ENCODE peak calls at places on chromosomes 2 and 18, in eight cellular contexts. E, G, R, P, H, N, T and M are unnamed samples.

GRCh38 chr18:61765097-61765496 is 127.7 kb downstream of the RNF152 start:
- DNase-seq in E (peak), G (peak), R (no peak), P (peak), H (no peak), N (peak), T (peak), M (no peak)

GRCh38 chr2:171297951-171298350 is 135.8 kb downstream of the METTL8 start:
- DNase-seq in E (peak), G (peak), R (no peak), P (peak), H (no peak), N (no peak), T (no peak), M (no peak)

GRCh38 chr18:68796936-68797690 is 767 bp upstream of the CCDC102B start:
- DNase-seq in E (peak), G (peak), R (no peak), P (peak), H (no peak), N (no peak), T (no peak), M (no peak)

GRCh38 chr18:26040051-26040656 is 50.3 kb downstream of the SS18 start:
- DNase-seq in E (no peak), G (no peak), R (no peak), P (no peak), H (no peak), N (no peak), T (no peak), M (no peak)

GRCh38 chr2:71353247-71353646 is 21.7 kb downstream of the ZNF638 start:
- DNase-seq in E (no peak), G (no peak), R (no peak), P (no peak), H (no peak), N (no peak), T (no peak), M (no peak)

GRCh38 chr2:140643761-140644187 is 1487.0 kb downstream of the LRP1B start:
- DNase-seq in E (no peak), G (peak), R (no peak), P (no peak), H (no peak), N (no peak), T (peak), M (no peak)

GRCh38 chr2:9545502-9545901 is 10.1 kb downstream of the ADAM17 start:
- DNase-seq in E (no peak), G (no peak), R (no peak), P (no peak), H (no peak), N (no peak), T (no peak), M (no peak)

GRCh38 chr2:219611866-219612604 is 14.4 kb downstream of the STK11IP start:
- DNase-seq in E (no peak), G (no peak), R (no peak), P (no peak), H (no peak), N (no peak), T (no peak), M (no peak)

GRCh38 chr2:64062840-64063239 is 43.6 kb upstream of the VPS54 start:
- DNase-seq in E (peak), G (peak), R (no peak), P (no peak), H (no peak), N (no peak), T (peak), M (no peak)

GRCh38 chr2:152411154-152411553 is 76.2 kb downstream of the FMNL2 start:
- DNase-seq in E (no peak), G (no peak), R (no peak), P (no peak), H (no peak), N (no peak), T (no peak), M (no peak)

GRCh38 chr2:229731916-229732315 is 17.6 kb upstream of the DNER start:
- DNase-seq in E (peak), G (peak), R (no peak), P (peak), H (peak), N (no peak), T (no peak), M (no peak)

GRCh38 chr18:26516964-26517363 is 31.4 kb downstream of the KCTD1 start:
- DNase-seq in E (no peak), G (no peak), R (no peak), P (no peak), H (no peak), N (no peak), T (no peak), M (no peak)

GRCh38 chr2:69036926-69037325 is 23.9 kb downstream of the ANTXR1 start:
- DNase-seq in E (peak), G (peak), R (no peak), P (no peak), H (no peak), N (no peak), T (no peak), M (no peak)

GRCh38 chr2:186610785-186611184 is 20.9 kb downstream of the ITGAV start:
- DNase-seq in E (no peak), G (no peak), R (no peak), P (no peak), H (no peak), N (no peak), T (no peak), M (no peak)

GRCh38 chr18:48365965-48366364 is 43.2 kb downstream of the ZBTB7C start:
- DNase-seq in E (no peak), G (no peak), R (no peak), P (no peak), H (peak), N (no peak), T (no peak), M (no peak)

GRCh38 chr2:9420495-9420894 is 2.8 kb downstream of the ITGB1BP1 start:
- DNase-seq in E (no peak), G (no peak), R (no peak), P (no peak), H (no peak), N (no peak), T (no peak), M (no peak)

GRCh38 chr18:57437782-57438668 is 2.9 kb downstream of the ONECUT2 start:
- DNase-seq in E (peak), G (no peak), R (no peak), P (no peak), H (peak), N (no peak), T (no peak), M (no peak)

GRCh38 chr2:39736593-39736992 is 42.5 kb downstream of the THUMPD2 start:
- DNase-seq in E (peak), G (peak), R (no peak), P (peak), H (no peak), N (no peak), T (peak), M (no peak)

GRCh38 chr2:50529600-50530218 is 502.2 kb downstream of the NRXN1 start:
- DNase-seq in E (peak), G (peak), R (no peak), P (peak), H (no peak), N (no peak), T (peak), M (no peak)

GRCh38 chr2:139478191-139478914 is 698.2 kb upstream of the NXPH2 start:
- DNase-seq in E (no peak), G (no peak), R (no peak), P (no peak), H (no peak), N (no peak), T (no peak), M (no peak)

GRCh38 chr2:48607307-48608014 is 10.2 kb upstream of the GTF2A1L start:
- DNase-seq in E (peak), G (peak), R (no peak), P (no peak), H (no peak), N (no peak), T (no peak), M (no peak)

GRCh38 chr2:43129676-43130547 is 96.5 kb downstream of the ZFP36L2 start:
- DNase-seq in E (no peak), G (no peak), R (no peak), P (no peak), H (no peak), N (no peak), T (no peak), M (no peak)

GRCh38 chr2:204886713-204887112 is 341.4 kb downstream of the PARD3B start:
- DNase-seq in E (no peak), G (no peak), R (no peak), P (no peak), H (no peak), N (no peak), T (no peak), M (no peak)

GRCh38 chr2:201246280-201246679 is 14.1 kb upstream of the CASP8 start:
- DNase-seq in E (no peak), G (no peak), R (no peak), P (no peak), H (no peak), N (no peak), T (no peak), M (no peak)

GRCh38 chr2:201248288-201248844 is 12.0 kb upstream of the CASP8 start:
- DNase-seq in E (no peak), G (no peak), R (no peak), P (no peak), H (no peak), N (no peak), T (no peak), M (no peak)

GRCh38 chr2:201242562-201243277 is 17.6 kb upstream of the CASP8 start:
- DNase-seq in E (no peak), G (no peak), R (no peak), P (no peak), H (no peak), N (no peak), T (no peak), M (no peak)

GRCh38 chr2:201250741-201251140 is 9.6 kb upstream of the CASP8 start:
- DNase-seq in E (no peak), G (no peak), R (no peak), P (no peak), H (no peak), N (no peak), T (no peak), M (no peak)

DNA sequence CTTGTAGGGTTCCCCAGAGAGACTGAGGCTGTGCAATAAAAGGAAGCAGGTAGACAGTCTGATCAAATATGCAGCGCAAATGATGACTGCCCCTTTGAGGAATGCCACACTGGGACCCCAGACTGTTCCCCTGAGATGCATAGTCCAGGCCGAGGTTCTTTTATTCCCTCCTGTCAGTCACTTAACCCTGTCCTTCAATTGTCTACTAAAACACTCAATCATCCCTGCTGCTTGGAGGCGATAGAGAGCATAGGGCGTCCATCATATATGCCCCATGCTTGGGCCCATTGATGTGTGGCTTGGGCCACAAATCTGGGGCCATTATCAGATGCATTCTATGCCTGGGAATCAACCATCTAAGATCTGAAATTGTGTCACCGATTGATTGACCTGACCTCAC is 15.5 kb upstream of the CASP8 start:
- DNase-seq in E (no peak), G (no peak), R (no peak), P (no peak), H (no peak), N (no peak), T (no peak), M (no peak)
- TF ChIP-seq CTCF in E (no peak), G (no peak), R (no peak), P (no peak), H (no peak), N (no peak), T (no peak), M (no peak)

DNA sequence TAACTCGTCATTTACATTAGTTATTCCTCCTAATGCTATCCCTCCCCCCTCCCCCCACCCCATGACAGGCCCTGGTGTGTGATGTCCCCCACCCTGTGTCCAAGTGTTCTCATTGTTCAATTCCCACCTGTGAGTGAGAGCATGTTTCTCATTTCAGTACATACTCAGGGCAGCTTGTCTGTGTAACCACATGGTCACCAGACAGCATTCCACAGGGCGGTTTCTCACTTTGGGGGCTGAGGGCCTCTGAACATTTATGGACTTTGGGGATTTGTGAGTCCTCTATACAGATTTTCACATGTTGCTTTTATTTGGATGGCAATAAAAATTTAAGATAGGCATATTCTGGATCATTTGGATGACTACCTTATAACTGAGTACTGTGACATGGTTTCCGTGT is 84.0 kb downstream of the LYPD6B start:
- DNase-seq in E (no peak), G (no peak), R (no peak), P (no peak), H (no peak), N (no peak), T (no peak), M (no peak)
- TF ChIP-seq CTCF in E (no peak), G (no peak), R (no peak), P (no peak), H (no peak), N (no peak), T (no peak), M (no peak)

GRCh38 chr2:15251753-15252152 is 309.4 kb downstream of the NBAS start:
- DNase-seq in E (no peak), G (no peak), R (no peak), P (no peak), H (no peak), N (no peak), T (no peak), M (no peak)
- TF ChIP-seq CTCF in E (no peak), G (no peak), R (no peak), P (no peak), H (no peak), N (no peak), T (no peak), M (no peak)

GRCh38 chr18:22320155-22320554 is 97.6 kb downstream of the CTAGE1 start:
- DNase-seq in E (no peak), G (no peak), R (no peak), P (no peak), H (no peak), N (no peak), T (no peak), M (no peak)

GRCh38 chr18:22325396-22325795 is 92.3 kb downstream of the CTAGE1 start:
- DNase-seq in E (no peak), G (no peak), R (no peak), P (no peak), H (no peak), N (no peak), T (no peak), M (no peak)

GRCh38 chr18:22320736-22321135 is 97.0 kb downstream of the CTAGE1 start:
- DNase-seq in E (no peak), G (no peak), R (no peak), P (no peak), H (no peak), N (no peak), T (no peak), M (no peak)

GRCh38 chr18:22322251-22322691 is 95.4 kb downstream of the CTAGE1 start:
- DNase-seq in E (no peak), G (no peak), R (no peak), P (no peak), H (peak), N (peak), T (no peak), M (no peak)

GRCh38 chr18:22324191-22325131 is 93.3 kb downstream of the CTAGE1 start:
- DNase-seq in E (no peak), G (peak), R (no peak), P (no peak), H (peak), N (peak), T (no peak), M (no peak)
- TF ChIP-seq CTCF in E (peak), G (peak), R (no peak), P (peak), H (peak), N (peak), T (peak), M (peak)

GRCh38 chr2:158478237-158478636 is 21.5 kb downstream of the PKP4 start:
- DNase-seq in E (no peak), G (no peak), R (no peak), P (no peak), H (no peak), N (no peak), T (no peak), M (no peak)
- TF ChIP-seq CTCF in E (no peak), G (no peak), R (no peak), P (no peak), H (no peak), N (no peak), T (no peak), M (no peak)

DNA sequence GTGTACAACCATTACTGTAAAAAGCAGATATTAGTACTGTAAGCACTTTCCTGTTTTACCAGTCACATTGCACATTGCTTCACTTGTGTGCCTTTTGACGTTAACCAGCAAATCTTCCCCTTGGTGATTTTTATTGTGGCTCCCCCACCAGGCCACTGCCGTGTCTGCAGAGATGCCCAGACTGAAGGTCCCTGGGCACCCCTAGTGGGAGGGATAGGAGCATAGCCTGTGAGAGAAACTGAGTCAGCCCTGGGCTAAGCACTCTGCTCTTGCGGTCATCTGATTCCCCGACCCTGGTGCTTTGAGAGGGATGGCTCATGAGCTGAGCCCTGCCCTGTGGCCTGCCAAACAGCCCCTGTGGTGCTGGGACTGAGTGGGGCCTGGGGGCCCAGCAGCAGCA is 73.4 kb downstream of the INPP4A start:
- DNase-seq in E (no peak), G (no peak), R (no peak), P (no peak), H (no peak), N (no peak), T (no peak), M (no peak)
- TF ChIP-seq CTCF in E (peak), G (peak), R (no peak), P (no peak), H (peak), N (no peak), T (peak), M (peak)

DNA sequence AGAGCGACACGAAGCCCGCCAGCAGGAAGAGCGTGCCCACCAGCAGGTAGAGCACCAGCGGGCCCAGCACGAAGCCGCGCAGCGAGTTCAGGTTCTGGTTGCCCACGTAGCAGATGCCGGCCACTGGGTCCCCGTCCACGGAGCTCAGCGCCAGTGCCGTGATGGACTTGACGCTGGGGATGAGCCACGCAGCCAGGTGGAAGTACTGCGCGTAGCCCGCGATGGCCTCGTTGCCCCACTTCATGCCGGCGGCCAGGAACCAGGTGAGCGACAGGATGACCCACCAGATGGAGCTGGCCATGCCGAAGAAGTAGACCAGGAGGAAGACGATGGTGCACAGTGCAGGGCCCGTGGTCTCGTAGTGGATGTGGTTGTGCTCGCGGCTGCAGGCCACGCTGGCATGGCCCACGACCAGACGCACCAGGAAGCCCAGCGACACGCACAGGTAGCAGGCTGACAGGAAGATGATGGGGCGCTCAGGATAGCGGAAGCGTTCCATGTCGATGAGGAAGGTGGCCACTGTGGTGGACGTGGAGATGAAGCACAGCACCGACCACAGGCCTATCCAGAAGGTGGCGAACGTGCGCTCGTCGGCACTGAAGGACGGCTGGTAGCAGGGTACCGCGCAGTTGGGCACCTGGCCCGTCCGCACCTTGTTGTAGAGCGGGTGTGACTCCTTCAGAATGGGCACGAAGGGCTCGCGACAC is 2.1 kb downstream of the FZD5 start:
- DNase-seq in E (no peak), G (peak), R (no peak), P (no peak), H (peak), N (peak), T (no peak), M (no peak)
- TF ChIP-seq CTCF in E (peak), G (peak), R (no peak), P (peak), H (peak), N (peak), T (peak), M (peak)

DNA sequence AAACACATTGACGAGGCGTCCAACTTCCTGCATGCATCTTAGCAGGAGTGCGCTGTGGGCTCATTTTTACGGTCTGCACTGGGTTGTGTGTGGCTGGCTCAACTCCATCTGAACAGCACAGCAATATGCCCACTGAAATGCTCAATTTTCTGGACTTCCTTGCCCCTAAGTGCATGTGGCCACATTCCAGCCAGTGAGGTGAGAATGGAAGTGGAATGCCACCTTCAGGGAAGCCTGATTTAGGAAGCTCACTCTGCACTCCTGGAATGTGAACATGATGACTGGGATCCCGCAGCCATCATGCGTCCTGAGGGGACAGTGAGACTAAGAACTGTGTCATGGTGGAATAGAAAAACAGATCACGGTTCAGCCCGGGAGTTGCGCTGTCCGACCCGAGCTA is 76.2 kb downstream of the PSMG2 start:
- DNase-seq in E (no peak), G (no peak), R (no peak), P (no peak), H (no peak), N (no peak), T (no peak), M (peak)
- TF ChIP-seq CTCF in E (no peak), G (no peak), R (no peak), P (no peak), H (no peak), N (no peak), T (no peak), M (no peak)